ENCODE peak calls at places on chromosomes 13 and 19, in seven cellular contexts. B is neuronal stem cell, G is H1, N is H9, F is IMR-90, I is mesenchymal stem cell, Q is mesendoderm. Y is an unnamed sample.

GRCh38 chr13:106468948-106469590 is 66.4 kb downstream of the EFNB2 start:
- DNase-seq in B (no peak), G (no peak), N (no peak), F (no peak), I (no peak), Q (peak), Y (no peak)

GRCh38 chr13:81017525-81018152 is 676.7 kb upstream of the SPRY2 start:
- DNase-seq in B (peak), G (no peak), N (no peak), F (peak), I (peak), Q (peak), Y (no peak)

GRCh38 chr13:47794963-47795362 is 206.1 kb downstream of the SUCLA2 start:
- DNase-seq in B (no peak), G (no peak), N (no peak), F (peak), I (peak), Q (peak), Y (no peak)

GRCh38 chr13:71218960-71219359 is 648.0 kb downstream of the DACH1 start:
- DNase-seq in B (peak), G (no peak), N (no peak), F (no peak), I (no peak), Q (peak), Y (peak)

GRCh38 chr13:21074601-21075302 is 13.4 kb upstream of the LATS2 start:
- DNase-seq in B (no peak), G (peak), N (no peak), F (no peak), I (peak), Q (peak), Y (no peak)

GRCh38 chr13:36887758-36888521 is 32.1 kb downstream of the SMAD9 start:
- DNase-seq in B (no peak), G (peak), N (peak), F (no peak), I (no peak), Q (peak), Y (no peak)

GRCh38 chr13:101554420-101555125 is 102.1 kb downstream of the ITGBL1 start:
- DNase-seq in B (no peak), G (no peak), N (no peak), F (no peak), I (no peak), Q (no peak), Y (no peak)

GRCh38 chr13:78589206-78589605 is 14.1 kb downstream of the POU4F1 start:
- DNase-seq in B (peak), G (peak), N (peak), F (peak), I (no peak), Q (peak), Y (peak)

GRCh38 chr13:21117104-21117809 is 55.9 kb upstream of the LATS2 start:
- DNase-seq in B (no peak), G (no peak), N (no peak), F (no peak), I (no peak), Q (no peak), Y (no peak)

GRCh38 chr13:98487522-98487921 is 89.4 kb downstream of the STK24 start:
- DNase-seq in B (no peak), G (no peak), N (no peak), F (no peak), I (no peak), Q (no peak), Y (peak)

GRCh38 chr13:26042781-26043180 is 9.0 kb downstream of the SHISA2 start:
- DNase-seq in B (no peak), G (no peak), N (no peak), F (no peak), I (no peak), Q (no peak), Y (no peak)

GRCh38 chr19:57473646-57474045 is 3.7 kb downstream of the ZNF772 start:
- DNase-seq in B (no peak), G (no peak), N (no peak), F (no peak), I (no peak), Q (peak), Y (no peak)

GRCh38 chr19:42350417-42350816 is 25.0 kb downstream of the MEGF8 start:
- DNase-seq in B (no peak), G (no peak), N (no peak), F (no peak), I (no peak), Q (no peak), Y (no peak)

GRCh38 chr19:14081797-14082674 is 3.5 kb downstream of the C19orf67 start:
- DNase-seq in B (no peak), G (no peak), N (no peak), F (peak), I (no peak), Q (no peak), Y (peak)

GRCh38 chr19:7161292-7161691 is 91.8 kb downstream of the ZNF557 start:
- DNase-seq in B (no peak), G (no peak), N (no peak), F (no peak), I (no peak), Q (no peak), Y (no peak)

GRCh38 chr19:7722231-7722651 is 9.7 kb downstream of the CLEC4G start:
- DNase-seq in B (no peak), G (no peak), N (no peak), F (no peak), I (no peak), Q (no peak), Y (no peak)

GRCh38 chr19:1173160-1173844 is 766 bp downstream of the SBNO2 start:
- DNase-seq in B (no peak), G (no peak), N (no peak), F (no peak), I (peak), Q (no peak), Y (no peak)

GRCh38 chr13:106477303-106477702 is 58.2 kb downstream of the EFNB2 start:
- DNase-seq in B (no peak), G (no peak), N (no peak), F (no peak), I (no peak), Q (no peak), Y (no peak)

GRCh38 chr13:29713841-29714240 is 118.4 kb upstream of the SLC7A1 start:
- DNase-seq in B (no peak), G (no peak), N (no peak), F (peak), I (no peak), Q (peak), Y (peak)

GRCh38 chr13:50456111-50456510 is 387.4 kb downstream of the DLEU7 start:
- DNase-seq in B (no peak), G (no peak), N (no peak), F (no peak), I (no peak), Q (no peak), Y (no peak)

GRCh38 chr19:30529876-30530275 is 157.7 kb downstream of the ZNF536 start:
- DNase-seq in B (no peak), G (no peak), N (no peak), F (no peak), I (no peak), Q (no peak), Y (no peak)

GRCh38 chr13:22594041-22594440 is 586.7 kb upstream of the SGCG start:
- DNase-seq in B (no peak), G (no peak), N (no peak), F (no peak), I (no peak), Q (no peak), Y (no peak)

GRCh38 chr13:39612023-39612637 is 9.1 kb upstream of the LHFPL6 start:
- DNase-seq in B (peak), G (peak), N (peak), F (peak), I (peak), Q (peak), Y (peak)

GRCh38 chr19:36115453-36116343 is at the start of gene TBCB:
- DNase-seq in B (no peak), G (no peak), N (no peak), F (peak), I (peak), Q (peak), Y (no peak)

GRCh38 chr19:12834418-12834943 is at the start of gene RTBDN:
- DNase-seq in B (no peak), G (no peak), N (peak), F (no peak), I (no peak), Q (peak), Y (no peak)

GRCh38 chr13:101915333-101915732 is 462.9 kb downstream of the ITGBL1 start:
- DNase-seq in B (no peak), G (no peak), N (no peak), F (no peak), I (no peak), Q (no peak), Y (no peak)

GRCh38 chr19:57192064-57192395 is 730 bp downstream of the ZNF264 start:
- DNase-seq in B (no peak), G (no peak), N (no peak), F (peak), I (no peak), Q (peak), Y (no peak)

GRCh38 chr13:105184221-105184620 is 1351.2 kb downstream of the EFNB2 start:
- DNase-seq in B (no peak), G (no peak), N (no peak), F (no peak), I (no peak), Q (no peak), Y (no peak)
- H3K23ac ChIP-seq in B (no peak), G (no peak), N (no peak), F (no peak), I (no peak), Q (no peak), Y (no peak)

GRCh38 chr19:28744014-28744413 is 468.9 kb downstream of the UQCRFS1 start:
- DNase-seq in B (no peak), G (no peak), N (no peak), F (no peak), I (no peak), Q (no peak), Y (no peak)
- H2BK5ac ChIP-seq in B (no peak), G (no peak), N (no peak), F (no peak), I (no peak), Q (no peak), Y (no peak)

DNA sequence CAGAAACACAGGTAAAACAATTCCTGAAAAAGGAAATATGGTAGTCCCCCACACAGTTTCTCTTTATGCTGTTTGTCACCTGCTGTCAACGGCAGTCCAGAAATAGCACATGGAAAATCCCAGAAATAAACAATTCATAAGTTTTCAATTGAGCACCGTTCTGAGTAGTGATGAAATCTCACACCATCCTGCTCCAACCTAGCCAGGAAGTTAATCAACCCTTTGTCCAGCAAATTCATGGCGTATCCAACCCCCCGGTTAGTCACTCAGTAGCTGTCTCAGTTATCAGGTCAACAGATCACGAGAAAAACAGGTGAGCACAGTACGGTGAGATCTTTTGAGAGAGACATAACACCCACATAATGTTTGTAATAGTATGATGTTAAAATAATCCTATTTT is 74.2 kb downstream of the TUBGCP3 start:
- DNase-seq in B (no peak), G (no peak), N (no peak), F (no peak), I (no peak), Q (no peak), Y (no peak)
- H3K23ac ChIP-seq in B (no peak), G (no peak), N (no peak), F (no peak), I (no peak), Q (no peak), Y (no peak)

DNA sequence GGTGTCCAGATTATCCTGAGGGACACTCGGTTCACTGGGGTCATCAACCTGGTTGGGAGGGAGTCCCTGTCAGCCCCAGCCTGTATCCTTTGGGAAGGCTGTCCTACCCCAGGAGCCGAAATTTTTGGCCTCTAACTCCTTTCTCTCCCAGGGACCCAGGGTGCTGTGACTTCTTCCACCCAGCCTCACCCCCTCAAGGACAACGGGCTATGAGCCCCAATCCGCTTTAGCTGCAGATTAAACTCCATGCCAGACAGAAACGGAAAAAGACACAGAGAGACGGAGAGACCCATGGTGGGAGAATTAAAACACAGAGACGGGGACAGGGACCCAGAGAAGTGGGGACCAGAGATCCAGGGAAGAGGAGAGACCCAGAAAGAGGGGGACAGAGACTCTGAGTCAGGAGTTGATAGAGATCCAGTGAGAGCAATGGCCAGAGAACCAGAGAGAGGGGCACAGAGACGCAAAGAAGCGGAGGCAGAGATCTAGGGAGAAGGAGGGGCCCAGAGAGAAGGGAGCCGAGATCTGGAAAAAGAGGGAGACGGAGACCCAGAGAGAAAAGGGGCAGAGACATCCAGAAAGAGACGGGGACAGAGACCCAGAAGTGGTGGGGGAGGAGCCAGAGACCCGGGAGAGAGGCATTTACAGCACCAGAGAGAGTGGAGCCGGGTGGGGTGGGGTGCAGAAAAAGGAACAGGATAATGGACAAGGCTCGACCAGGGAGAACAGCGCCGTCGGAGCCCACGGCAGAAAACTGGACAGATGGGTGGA is 703 bp downstream of the SLC17A7 start:
- DNase-seq in B (no peak), G (no peak), N (no peak), F (no peak), I (no peak), Q (no peak), Y (no peak)
- H2BK5ac ChIP-seq in B (no peak), G (no peak), N (no peak), F (no peak), I (no peak), Q (no peak), Y (no peak)

GRCh38 chr19:4980838-4981680 is 12.1 kb downstream of the KDM4B start:
- DNase-seq in B (no peak), G (no peak), N (peak), F (no peak), I (no peak), Q (peak), Y (no peak)
- H3K23ac ChIP-seq in B (peak), G (no peak), N (no peak), F (no peak), I (no peak), Q (no peak), Y (no peak)

DNA sequence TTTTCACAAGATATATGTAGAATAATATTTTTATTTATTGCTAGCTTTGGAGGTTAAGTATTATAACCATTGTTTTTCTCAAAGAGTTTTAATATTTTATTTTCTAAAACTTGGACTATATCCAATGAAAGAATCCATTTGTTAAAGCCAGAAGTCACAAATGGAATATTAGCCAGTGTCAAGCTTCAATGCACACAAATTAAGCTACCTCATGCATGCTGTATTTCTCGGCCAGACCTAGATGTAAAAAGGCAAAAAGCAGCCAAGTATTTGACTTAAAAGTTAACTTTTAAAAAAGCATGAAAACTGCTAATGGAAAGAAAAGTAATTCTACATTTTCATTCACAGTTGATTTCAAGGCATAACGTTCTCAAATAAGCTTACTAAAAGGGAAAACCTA is 160.0 kb upstream of the ATXN8OS start:
- DNase-seq in B (no peak), G (no peak), N (no peak), F (no peak), I (no peak), Q (no peak), Y (no peak)
- H2BK5ac ChIP-seq in B (no peak), G (no peak), N (no peak), F (no peak), I (no peak), Q (no peak), Y (no peak)

GRCh38 chr13:94706101-94706853 is 6.1 kb downstream of the SOX21 start:
- DNase-seq in B (no peak), G (no peak), N (no peak), F (no peak), I (no peak), Q (no peak), Y (no peak)
- H3K23ac ChIP-seq in B (no peak), G (no peak), N (no peak), F (no peak), I (no peak), Q (no peak), Y (no peak)

GRCh38 chr19:11639245-11639601 is 41.9 kb downstream of the ZNF627 start:
- DNase-seq in B (no peak), G (no peak), N (no peak), F (no peak), I (no peak), Q (no peak), Y (no peak)

DNA sequence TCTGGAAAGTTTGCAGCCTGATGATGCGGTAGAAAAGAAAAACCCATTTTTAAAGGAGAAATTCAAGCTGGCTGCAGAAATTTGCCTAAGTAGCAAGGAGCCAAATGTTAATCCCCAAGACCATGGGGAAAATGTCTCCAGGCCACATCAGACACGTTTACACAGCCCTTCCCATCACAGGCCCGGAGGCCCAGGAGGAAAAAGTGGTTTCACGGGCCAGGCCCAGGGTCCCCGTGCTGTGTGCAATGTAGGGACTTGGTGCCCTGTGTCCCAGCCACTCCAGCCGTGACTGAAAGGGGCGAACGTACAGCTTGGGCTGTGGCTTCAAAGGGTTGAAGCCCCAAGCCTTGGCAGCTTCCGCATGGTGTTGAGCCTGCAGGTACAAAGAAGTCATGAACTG is 35.9 kb downstream of the ZNF627 start:
- DNase-seq in B (no peak), G (no peak), N (no peak), F (no peak), I (no peak), Q (no peak), Y (no peak)
- H2BK5ac ChIP-seq in B (no peak), G (no peak), N (no peak), F (no peak), I (no peak), Q (no peak), Y (no peak)

DNA sequence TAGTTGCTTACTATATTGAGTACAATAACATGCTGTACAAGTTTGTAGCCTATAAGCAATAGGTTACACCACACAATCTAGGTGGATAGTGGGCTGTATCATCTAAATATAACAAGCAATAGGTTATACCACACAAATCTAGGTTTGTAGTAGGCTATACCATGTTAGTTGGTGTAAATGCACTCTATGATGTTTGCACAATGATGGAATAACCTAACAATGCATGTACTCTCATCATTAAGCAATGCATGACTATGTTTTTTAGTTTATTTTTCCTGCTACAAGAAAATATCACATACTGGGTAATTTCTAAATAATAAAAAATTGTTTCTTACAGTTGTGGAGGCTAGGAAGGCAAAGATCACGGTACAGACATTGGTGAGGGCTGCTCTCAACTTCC is 262.5 kb downstream of the SLITRK6 start:
- DNase-seq in B (no peak), G (no peak), N (no peak), F (peak), I (no peak), Q (no peak), Y (no peak)
- H3K23ac ChIP-seq in B (no peak), G (no peak), N (no peak), F (no peak), I (no peak), Q (no peak), Y (no peak)

DNA sequence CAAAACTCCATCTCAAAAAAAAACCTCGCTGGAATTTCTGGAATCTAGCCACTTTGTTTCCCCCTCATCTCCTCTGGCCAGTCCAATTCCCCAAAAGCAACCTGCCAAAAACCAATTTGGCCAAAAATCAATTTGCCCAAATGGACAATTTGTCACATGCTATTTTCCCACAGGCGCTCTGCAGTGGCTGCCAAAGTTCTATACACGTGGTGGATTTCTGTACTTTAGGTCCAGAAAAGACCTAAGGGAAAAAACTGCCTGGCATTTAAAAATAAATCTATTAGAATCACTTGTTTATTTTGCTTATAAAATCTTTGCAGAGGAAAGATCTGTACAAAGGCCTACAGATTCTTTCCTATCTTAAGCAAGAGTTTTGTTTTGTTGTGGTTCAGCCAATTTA is 79.4 kb downstream of the MAP4K1 start:
- DNase-seq in B (no peak), G (no peak), N (no peak), F (no peak), I (no peak), Q (no peak), Y (no peak)
- H2BK5ac ChIP-seq in B (no peak), G (no peak), N (no peak), F (no peak), I (no peak), Q (no peak), Y (no peak)

Y was measured in trophoblast cell.